ENCODE peak calls at places on chromosomes 1 and 21, in five cellular contexts. One of them, this sample, is unnamed.

GRCh38 chr1:110672001-110672752 is 2.6 kb downstream of the KCNA3 start:
- DNase-seq in cardiac fibroblast: no peak
- DNase-seq in WTC11: peak
- DNase-seq in breast epithelium: no peak
- DNase-seq in DND-41: peak
- DNase-seq in this sample: peak

GRCh38 chr21:24025101-24025500 is 1582.2 kb downstream of the MRPL39 start:
- DNase-seq in cardiac fibroblast: peak
- DNase-seq in WTC11: no peak
- DNase-seq in breast epithelium: no peak
- DNase-seq in DND-41: no peak
- DNase-seq in this sample: no peak

GRCh38 chr21:46155514-46156377 is at the start of gene FTCD:
- DNase-seq in cardiac fibroblast: no peak
- DNase-seq in WTC11: no peak
- DNase-seq in breast epithelium: no peak
- DNase-seq in DND-41: no peak
- DNase-seq in this sample: no peak

GRCh38 chr1:246383791-246384190 is 123.3 kb downstream of the SMYD3 start:
- DNase-seq in cardiac fibroblast: peak
- DNase-seq in WTC11: no peak
- DNase-seq in breast epithelium: no peak
- DNase-seq in DND-41: no peak
- DNase-seq in this sample: no peak

GRCh38 chr1:241356519-241357365 is at the start of gene RGS7:
- DNase-seq in cardiac fibroblast: peak
- DNase-seq in WTC11: peak
- DNase-seq in breast epithelium: no peak
- DNase-seq in DND-41: no peak
- DNase-seq in this sample: peak

GRCh38 chr21:35254006-35254751 is 205.1 kb upstream of the RUNX1 start:
- DNase-seq in cardiac fibroblast: peak
- DNase-seq in WTC11: no peak
- DNase-seq in breast epithelium: no peak
- DNase-seq in DND-41: no peak
- DNase-seq in this sample: no peak

GRCh38 chr1:117237701-117238413 is 27.1 kb upstream of the VTCN1 start:
- DNase-seq in cardiac fibroblast: peak
- DNase-seq in WTC11: no peak
- DNase-seq in breast epithelium: no peak
- DNase-seq in DND-41: no peak
- DNase-seq in this sample: no peak

GRCh38 chr1:213656039-213656438 is 331.7 kb upstream of the PROX1 start:
- DNase-seq in cardiac fibroblast: no peak
- DNase-seq in WTC11: no peak
- DNase-seq in breast epithelium: no peak
- DNase-seq in DND-41: no peak
- DNase-seq in this sample: no peak

GRCh38 chr1:30790850-30791778 is 33.5 kb upstream of the LAPTM5 start:
- DNase-seq in cardiac fibroblast: no peak
- DNase-seq in WTC11: no peak
- DNase-seq in breast epithelium: no peak
- DNase-seq in DND-41: peak
- DNase-seq in this sample: peak

GRCh38 chr1:16248603-16249534 is 11.9 kb upstream of the CPLANE2 start:
- DNase-seq in cardiac fibroblast: peak
- DNase-seq in WTC11: no peak
- DNase-seq in breast epithelium: peak
- DNase-seq in DND-41: peak
- DNase-seq in this sample: no peak

GRCh38 chr1:1304331-1305299 is 3.1 kb downstream of the ACAP3 start:
- DNase-seq in cardiac fibroblast: peak
- DNase-seq in WTC11: peak
- DNase-seq in breast epithelium: peak
- DNase-seq in DND-41: no peak
- DNase-seq in this sample: no peak

GRCh38 chr1:227948493-227949260 is 945 bp upstream of the WNT9A start:
- DNase-seq in cardiac fibroblast: no peak
- DNase-seq in WTC11: no peak
- DNase-seq in breast epithelium: no peak
- DNase-seq in DND-41: no peak
- DNase-seq in this sample: no peak

GRCh38 chr1:47578862-47579419 is 141.1 kb downstream of the FOXD2 start:
- DNase-seq in cardiac fibroblast: no peak
- DNase-seq in WTC11: no peak
- DNase-seq in breast epithelium: no peak
- DNase-seq in DND-41: no peak
- DNase-seq in this sample: no peak

GRCh38 chr1:121546830-121547680 is 362.3 kb downstream of the SRGAP2C start:
- DNase-seq in cardiac fibroblast: peak
- DNase-seq in WTC11: no peak
- DNase-seq in breast epithelium: no peak
- DNase-seq in DND-41: no peak
- DNase-seq in this sample: no peak

GRCh38 chr1:87113313-87113712 is 198.9 kb downstream of the HS2ST1 start:
- DNase-seq in cardiac fibroblast: peak
- DNase-seq in WTC11: no peak
- DNase-seq in breast epithelium: no peak
- DNase-seq in DND-41: no peak
- DNase-seq in this sample: no peak

DNA sequence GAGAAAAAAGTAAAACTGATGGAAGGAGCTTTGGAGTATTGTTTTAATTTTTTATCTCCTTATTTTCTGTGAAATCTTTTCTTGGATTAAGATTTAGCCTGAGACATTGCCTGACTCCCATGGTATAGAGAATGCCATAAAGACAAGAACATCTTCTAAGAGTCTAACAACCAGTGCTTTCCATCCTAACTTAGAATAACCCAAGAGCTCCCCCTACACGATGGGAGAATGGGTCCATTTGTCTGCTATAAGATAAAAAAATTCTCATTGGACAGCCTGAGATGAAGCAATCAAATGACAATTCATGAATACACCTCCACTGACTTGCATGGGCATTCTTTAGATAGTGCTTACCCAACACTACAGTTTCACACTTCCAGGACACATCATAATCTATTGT is 478.1 kb downstream of the TTLL7 start:
- DNase-seq in cardiac fibroblast: no peak
- DNase-seq in WTC11: no peak
- DNase-seq in breast epithelium: no peak
- DNase-seq in DND-41: no peak
- DNase-seq in this sample: no peak
- TF ChIP-seq CTCF in cardiac fibroblast: no peak
- TF ChIP-seq CTCF in WTC11: no peak
- TF ChIP-seq CTCF in breast epithelium: no peak
- TF ChIP-seq CTCF in DND-41: no peak
- TF ChIP-seq CTCF in this sample: no peak

GRCh38 chr1:52056110-52056936 is at the start of gene BTF3L4:
- DNase-seq in cardiac fibroblast: peak
- DNase-seq in WTC11: peak
- DNase-seq in breast epithelium: peak
- DNase-seq in DND-41: peak
- DNase-seq in this sample: peak
- TF ChIP-seq CTCF in cardiac fibroblast: no peak
- TF ChIP-seq CTCF in WTC11: no peak
- TF ChIP-seq CTCF in breast epithelium: no peak
- TF ChIP-seq CTCF in DND-41: peak
- TF ChIP-seq CTCF in this sample: no peak

GRCh38 chr1:152626688-152627087 is 3.8 kb upstream of the LCE3A start:
- DNase-seq in cardiac fibroblast: no peak
- DNase-seq in WTC11: no peak
- DNase-seq in breast epithelium: no peak
- DNase-seq in DND-41: no peak
- DNase-seq in this sample: no peak

GRCh38 chr1:152621993-152622392 is 910 bp downstream of the LCE3A start:
- DNase-seq in cardiac fibroblast: no peak
- DNase-seq in WTC11: no peak
- DNase-seq in breast epithelium: no peak
- DNase-seq in DND-41: peak
- DNase-seq in this sample: no peak

GRCh38 chr1:152622803-152623202 is at the start of gene LCE3A:
- DNase-seq in cardiac fibroblast: no peak
- DNase-seq in WTC11: no peak
- DNase-seq in breast epithelium: no peak
- DNase-seq in DND-41: peak
- DNase-seq in this sample: peak

GRCh38 chr1:152623203-152623844 is 421 bp upstream of the LCE3A start:
- DNase-seq in cardiac fibroblast: no peak
- DNase-seq in WTC11: no peak
- DNase-seq in breast epithelium: no peak
- DNase-seq in DND-41: no peak
- DNase-seq in this sample: peak
- TF ChIP-seq CTCF in cardiac fibroblast: no peak
- TF ChIP-seq CTCF in WTC11: no peak
- TF ChIP-seq CTCF in breast epithelium: no peak
- TF ChIP-seq CTCF in DND-41: peak
- TF ChIP-seq CTCF in this sample: peak

DNA sequence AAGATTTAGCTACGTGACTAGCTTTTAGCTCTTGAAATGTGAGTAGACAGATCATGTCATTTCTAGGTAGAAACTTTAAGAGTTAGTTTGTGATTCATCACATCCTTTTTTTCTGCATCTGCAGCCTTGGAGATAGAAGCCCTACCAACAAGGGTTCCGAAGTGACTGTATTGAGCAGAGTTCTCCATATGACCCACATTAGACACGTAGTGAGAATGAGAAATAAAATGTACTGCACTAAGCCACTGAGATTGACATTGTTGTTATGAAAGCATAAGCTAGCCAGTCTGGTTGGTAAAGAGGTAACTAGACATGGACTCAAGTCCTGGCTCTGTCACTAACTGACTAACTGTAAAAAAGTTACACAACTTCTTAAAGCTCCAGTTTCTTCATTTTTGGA is 296.1 kb downstream of the PDE4B start:
- DNase-seq in cardiac fibroblast: no peak
- DNase-seq in WTC11: no peak
- DNase-seq in breast epithelium: no peak
- DNase-seq in DND-41: no peak
- DNase-seq in this sample: no peak
- TF ChIP-seq CTCF in cardiac fibroblast: no peak
- TF ChIP-seq CTCF in WTC11: no peak
- TF ChIP-seq CTCF in breast epithelium: no peak
- TF ChIP-seq CTCF in DND-41: no peak
- TF ChIP-seq CTCF in this sample: no peak

DNA sequence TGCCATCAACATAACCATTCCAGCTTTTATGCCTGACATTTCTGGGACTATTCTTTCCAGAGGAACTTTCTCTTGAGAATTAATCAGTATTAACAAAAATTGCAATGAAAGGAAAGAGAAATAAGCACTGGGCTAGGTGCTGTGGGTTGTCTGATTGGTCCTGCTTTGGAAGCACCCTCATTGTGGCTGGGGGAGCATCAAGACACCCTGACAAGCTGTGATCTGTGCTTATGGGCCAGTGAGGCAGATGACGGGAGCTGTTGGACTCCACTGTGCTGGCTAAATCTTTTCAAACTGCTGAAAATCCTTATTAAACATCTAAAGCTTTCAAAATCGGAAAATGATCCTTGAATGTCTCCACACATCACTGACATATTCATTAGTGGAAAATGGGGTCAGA is 20.0 kb downstream of the UBASH3A start:
- DNase-seq in cardiac fibroblast: no peak
- DNase-seq in WTC11: no peak
- DNase-seq in breast epithelium: no peak
- DNase-seq in DND-41: no peak
- DNase-seq in this sample: no peak
- TF ChIP-seq CTCF in cardiac fibroblast: no peak
- TF ChIP-seq CTCF in WTC11: no peak
- TF ChIP-seq CTCF in breast epithelium: no peak
- TF ChIP-seq CTCF in DND-41: no peak
- TF ChIP-seq CTCF in this sample: no peak

GRCh38 chr1:208465266-208465665 is 221.1 kb upstream of the PLXNA2 start:
- DNase-seq in cardiac fibroblast: no peak
- DNase-seq in WTC11: no peak
- DNase-seq in breast epithelium: no peak
- DNase-seq in DND-41: no peak
- DNase-seq in this sample: no peak

GRCh38 chr1:208461680-208462079 is 217.5 kb upstream of the PLXNA2 start:
- DNase-seq in cardiac fibroblast: no peak
- DNase-seq in WTC11: no peak
- DNase-seq in breast epithelium: no peak
- DNase-seq in DND-41: no peak
- DNase-seq in this sample: no peak

GRCh38 chr1:208467401-208467800 is 223.2 kb upstream of the PLXNA2 start:
- DNase-seq in cardiac fibroblast: no peak
- DNase-seq in WTC11: no peak
- DNase-seq in breast epithelium: no peak
- DNase-seq in DND-41: no peak
- DNase-seq in this sample: no peak

GRCh38 chr1:208466054-208466590 is 221.9 kb upstream of the PLXNA2 start:
- DNase-seq in cardiac fibroblast: no peak
- DNase-seq in WTC11: no peak
- DNase-seq in breast epithelium: no peak
- DNase-seq in DND-41: no peak
- DNase-seq in this sample: no peak
- TF ChIP-seq CTCF in cardiac fibroblast: no peak
- TF ChIP-seq CTCF in WTC11: no peak
- TF ChIP-seq CTCF in breast epithelium: no peak
- TF ChIP-seq CTCF in DND-41: no peak
- TF ChIP-seq CTCF in this sample: no peak

GRCh38 chr1:40977721-40978120 is 1.8 kb upstream of the CTPS1 start:
- DNase-seq in cardiac fibroblast: peak
- DNase-seq in WTC11: no peak
- DNase-seq in breast epithelium: no peak
- DNase-seq in DND-41: no peak
- DNase-seq in this sample: no peak

GRCh38 chr1:40980453-40981121 is 1.1 kb downstream of the CTPS1 start:
- DNase-seq in cardiac fibroblast: peak
- DNase-seq in WTC11: peak
- DNase-seq in breast epithelium: no peak
- DNase-seq in DND-41: peak
- DNase-seq in this sample: peak

GRCh38 chr1:40980068-40980452 is 564 bp downstream of the CTPS1 start:
- DNase-seq in cardiac fibroblast: no peak
- DNase-seq in WTC11: no peak
- DNase-seq in breast epithelium: no peak
- DNase-seq in DND-41: no peak
- DNase-seq in this sample: no peak

GRCh38 chr1:40978886-40979240 is 633 bp upstream of the CTPS1 start:
- DNase-seq in cardiac fibroblast: no peak
- DNase-seq in WTC11: no peak
- DNase-seq in breast epithelium: no peak
- DNase-seq in DND-41: no peak
- DNase-seq in this sample: no peak

GRCh38 chr1:40979241-40980067 is at the start of gene CTPS1:
- DNase-seq in cardiac fibroblast: peak
- DNase-seq in WTC11: peak
- DNase-seq in breast epithelium: peak
- DNase-seq in DND-41: peak
- DNase-seq in this sample: peak
- TF ChIP-seq CTCF in cardiac fibroblast: peak
- TF ChIP-seq CTCF in WTC11: no peak
- TF ChIP-seq CTCF in breast epithelium: no peak
- TF ChIP-seq CTCF in DND-41: no peak
- TF ChIP-seq CTCF in this sample: peak

DNA sequence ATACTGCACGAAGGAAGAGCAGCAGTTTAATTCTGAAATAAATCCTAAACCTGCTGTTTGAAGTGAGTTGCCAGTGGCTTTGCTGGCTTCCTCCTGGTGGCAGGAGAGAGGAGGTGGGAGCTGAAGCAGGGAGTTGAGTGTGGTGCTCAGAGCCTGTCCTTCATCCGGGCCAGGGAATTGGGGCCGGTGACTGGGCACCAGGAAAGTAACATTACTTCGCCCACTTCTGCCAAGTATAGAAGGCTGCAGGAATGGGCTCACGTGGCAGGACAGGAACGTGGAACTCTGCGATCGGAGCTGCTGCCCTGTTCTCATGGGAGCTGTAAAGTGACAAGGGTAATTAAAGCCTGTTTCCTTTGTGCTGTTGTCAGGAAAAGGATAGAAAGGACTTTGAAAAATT is 8.7 kb downstream of the TOR3A start:
- DNase-seq in cardiac fibroblast: no peak
- DNase-seq in WTC11: no peak
- DNase-seq in breast epithelium: no peak
- DNase-seq in DND-41: no peak
- DNase-seq in this sample: no peak
- TF ChIP-seq CTCF in cardiac fibroblast: peak
- TF ChIP-seq CTCF in WTC11: no peak
- TF ChIP-seq CTCF in breast epithelium: no peak
- TF ChIP-seq CTCF in DND-41: no peak
- TF ChIP-seq CTCF in this sample: no peak

This sample was measured in activated CD8-positive, alpha-beta T cell treated with anti-CD3 and anti-CD28 coated beads for 36 hours.